ENCODE peak calls at places on chromosomes 7 and 10, in six cellular contexts. R, A, E, T, G and J are unnamed samples.

GRCh38 chr7:66741706-66742053 is 1.1 kb downstream of the RABGEF1 start:
- DNase-seq in R (peak; percentile 29), A (peak; percentile 34), E (peak; percentile 33), T (no peak), G (no peak), J (peak; percentile 36)

GRCh38 chr10:25753776-25754175 is 180.3 kb upstream of the MYO3A start:
- DNase-seq in R (no peak), A (no peak), E (peak; percentile 48), T (no peak), G (no peak), J (no peak)

GRCh38 chr7:86760236-86760635 is 116.5 kb downstream of the GRM3 start:
- DNase-seq in R (no peak), A (no peak), E (no peak), T (no peak), G (no peak), J (no peak)

GRCh38 chr10:116866987-116867595 is 17.8 kb downstream of the ENO4 start:
- DNase-seq in R (peak; percentile 54), A (peak; percentile 32), E (peak; percentile 9), T (no peak), G (no peak), J (no peak)

GRCh38 chr7:78620931-78621330 is 822.4 kb downstream of the PHTF2 start:
- DNase-seq in R (peak; percentile 4), A (peak; percentile 14), E (peak; percentile 16), T (peak; percentile 75), G (peak; percentile 42), J (peak; percentile 45)

GRCh38 chr7:121138262-121138933 is 149.9 kb downstream of the CPED1 start:
- DNase-seq in R (peak; percentile 53), A (peak; percentile 64), E (peak; percentile 14), T (no peak), G (no peak), J (no peak)

GRCh38 chr7:94412762-94413322 is 18.1 kb downstream of the COL1A2 start:
- DNase-seq in R (peak; percentile 61), A (no peak), E (peak; percentile 41), T (no peak), G (no peak), J (no peak)

GRCh38 chr10:60314306-60314940 is 75.3 kb downstream of the ANK3 start:
- DNase-seq in R (peak; percentile 82), A (peak; percentile 58), E (peak; percentile 88), T (no peak), G (no peak), J (peak; percentile 82)

GRCh38 chr10:62811159-62811875 is 4.8 kb downstream of the EGR2 start:
- DNase-seq in R (no peak), A (no peak), E (no peak), T (no peak), G (no peak), J (no peak)

GRCh38 chr7:107879400-107880035 is 11.5 kb upstream of the DLD start:
- DNase-seq in R (peak; percentile 68), A (peak; percentile 55), E (peak; percentile 69), T (peak; percentile 64), G (no peak), J (peak; percentile 70)

DNA sequence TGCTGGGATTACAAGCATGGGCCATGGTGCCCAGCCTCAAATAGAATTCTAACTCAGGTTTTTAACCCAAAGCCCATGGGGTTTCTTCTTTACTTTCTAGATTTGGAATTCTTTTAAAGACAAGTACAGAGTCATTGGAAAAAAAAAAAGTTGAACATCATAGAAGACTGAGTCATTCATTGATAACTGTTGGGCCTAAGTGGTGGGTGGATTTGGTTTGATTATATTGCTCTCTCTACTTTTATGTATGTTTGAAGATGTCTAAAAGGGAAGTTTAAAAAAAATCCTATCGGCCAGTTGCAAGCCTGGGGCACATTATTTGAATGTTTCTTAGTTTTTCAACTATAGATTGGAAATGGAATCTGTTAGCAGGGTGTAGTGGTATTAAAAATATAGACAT is 49.7 kb downstream of the INPP5F start:
- DNase-seq in R (no peak), A (no peak), E (no peak), T (no peak), G (no peak), J (no peak)
- H3K9ac ChIP-seq in R (no peak overlapping the region), A (no peak overlapping the region), E (no peak overlapping the region), T (no peak overlapping the region), G (no peak overlapping the region), J (no peak overlapping the region)

GRCh38 chr7:64562246-64562620 is 638 bp downstream of the ZNF680 start:
- DNase-seq in R (peak; percentile 3), A (no peak), E (no peak), T (no peak), G (no peak), J (peak; percentile 7)

GRCh38 chr7:64558323-64558705 is 4.6 kb downstream of the ZNF680 start:
- DNase-seq in R (no peak), A (no peak), E (no peak), T (no peak), G (no peak), J (no peak)

GRCh38 chr7:64559206-64559605 is 3.7 kb downstream of the ZNF680 start:
- DNase-seq in R (peak; percentile 17), A (no peak), E (no peak), T (no peak), G (no peak), J (peak; percentile 21)

GRCh38 chr7:64557601-64558322 is 5.1 kb downstream of the ZNF680 start:
- DNase-seq in R (no peak), A (no peak), E (no peak), T (no peak), G (no peak), J (no peak)

DNA sequence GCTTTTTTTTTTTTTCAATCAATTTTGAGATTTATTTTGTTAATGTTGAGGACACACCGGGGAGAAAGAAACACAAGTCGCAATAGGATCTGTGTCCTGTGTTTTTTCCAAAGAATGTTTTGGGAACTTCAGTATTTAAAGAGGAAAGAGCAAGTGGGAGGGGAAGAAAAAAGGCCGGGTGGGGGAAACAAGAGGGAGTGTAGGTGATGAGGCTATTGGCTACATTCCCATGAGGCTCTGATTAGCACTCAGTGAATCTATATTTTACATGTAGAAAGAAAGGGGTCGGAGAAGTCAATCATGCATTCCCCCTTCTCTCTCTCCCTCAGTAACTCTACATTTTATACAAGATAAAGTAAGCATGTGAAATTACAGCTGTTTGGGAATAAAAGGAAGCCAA is 4.1 kb downstream of the ZNF680 start:
- DNase-seq in R (no peak), A (no peak), E (no peak), T (no peak), G (no peak), J (no peak)
- H3K9ac ChIP-seq in R (no peak overlapping the region), A (no peak overlapping the region), E (peak overlapping the region; percentile 74), T (no peak overlapping the region), G (no peak overlapping the region), J (peak overlapping the region; percentile 46)

GRCh38 chr10:6163364-6164270 is 39.1 kb upstream of the PFKFB3 start:
- DNase-seq in R (peak; percentile 88), A (peak; percentile 81), E (peak; percentile 83), T (peak; percentile 87), G (peak; percentile 80), J (peak; percentile 75)
- H3K9ac ChIP-seq in R (peak overlapping the region; percentile 67), A (peak overlapping the region; percentile 69), E (peak overlapping the region; percentile 94), T (peak overlapping the region; percentile 58), G (peak overlapping the region; percentile 72), J (peak overlapping the region; percentile 89)

GRCh38 chr7:28392289-28392688 is 20.0 kb upstream of the CREB5 start:
- DNase-seq in R (no peak), A (no peak), E (no peak), T (no peak), G (no peak), J (no peak)

GRCh38 chr7:28395404-28395803 is 16.9 kb upstream of the CREB5 start:
- DNase-seq in R (no peak), A (no peak), E (no peak), T (no peak), G (no peak), J (no peak)

GRCh38 chr7:28383949-28384348 is 28.4 kb upstream of the CREB5 start:
- DNase-seq in R (no peak), A (no peak), E (no peak), T (no peak), G (no peak), J (no peak)

DNA sequence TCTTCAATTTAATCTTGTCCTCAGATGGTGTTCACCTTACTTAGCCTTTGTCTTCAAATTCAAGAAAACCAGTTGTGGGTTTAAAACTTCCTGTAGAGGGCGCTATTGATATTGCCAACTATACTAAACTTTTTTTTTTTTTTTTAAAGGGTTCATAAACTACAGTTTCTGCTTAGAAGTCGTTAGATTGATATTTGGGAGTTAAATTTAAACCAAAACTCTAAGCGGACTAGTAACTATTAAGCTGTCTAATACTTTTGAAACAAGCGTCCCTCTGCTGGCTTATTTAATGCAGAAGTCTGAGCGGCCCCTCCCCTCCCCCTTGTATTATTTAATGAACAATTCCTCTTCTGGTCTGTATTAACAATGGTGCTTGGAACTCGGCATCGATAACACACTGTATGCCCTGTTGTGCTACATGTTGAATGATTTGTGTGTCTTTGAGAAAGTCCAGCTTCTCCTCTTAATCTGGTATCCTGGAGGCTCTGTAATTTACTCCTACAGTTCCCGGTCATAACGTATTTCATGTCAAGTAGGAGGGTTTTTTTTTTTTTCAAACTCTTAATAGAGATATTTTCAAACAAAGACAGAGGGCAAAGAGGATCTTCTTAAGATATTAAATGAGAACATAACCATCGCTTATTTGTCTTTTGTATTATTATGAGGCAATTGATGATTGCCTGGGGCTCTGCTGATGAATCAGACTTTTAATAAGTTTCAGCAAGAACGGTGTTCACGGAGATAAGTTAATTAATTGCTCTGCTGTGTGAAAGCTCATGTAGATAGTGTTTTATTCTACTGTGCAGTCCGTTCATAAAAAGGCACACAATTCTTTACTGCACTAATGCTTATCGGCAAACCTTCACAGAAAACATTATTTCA is 22.6 kb upstream of the CREB5 start:
- DNase-seq in R (peak; percentile 89), A (peak; percentile 58), E (peak; percentile 76), T (no peak), G (no peak), J (peak; percentile 83)
- H3K9ac ChIP-seq in R (no peak overlapping the region), A (no peak overlapping the region), E (peak overlapping the region; percentile 94), T (no peak overlapping the region), G (no peak overlapping the region), J (peak overlapping the region; percentile 18)

GRCh38 chr7:142104550-142105527 is 6.7 kb upstream of the MGAM2 start:
- DNase-seq in R (no peak), A (peak; percentile 56), E (no peak), T (no peak), G (no peak), J (peak; percentile 69)
- H3K9ac ChIP-seq in R (no peak overlapping the region), A (peak overlapping the region; percentile 24), E (no peak overlapping the region), T (no peak overlapping the region), G (no peak overlapping the region), J (no peak overlapping the region)